ENCODE peak calls at places on chromosome 9, in eight cellular contexts. R is midbrain; B is foreskin fibroblast; H is EL; E is fibroblast of the conjunctiva; A is mucosa of descending colon; L is stimulated activated CD4-positive, alpha-beta T cell treated with anti-CD3 and anti-CD28 coated beads, Interleukin-2, amount 100 ng/mL, for 48 hours; J is frontal cortex. Z is an unnamed sample.
A peak's percentile ranks its signal among the peaks of the same experiment; 100 is the strongest.

GRCh38 chr9:129597355-129598088 is 23.4 kb downstream of the C9orf50 start:
- DNase-seq in R (no peak), B (peak; percentile 63), H (peak; percentile 53), E (no peak), A (peak; percentile 77), L (no peak), J (no peak), Z (no peak)

GRCh38 chr9:76713371-76713770 is 50.9 kb upstream of the PCA3 start:
- DNase-seq in R (no peak), B (no peak), H (no peak), E (no peak), A (no peak), L (no peak), J (no peak), Z (no peak)

GRCh38 chr9:2859776-2860379 is 16.0 kb upstream of the PUM3 start:
- DNase-seq in R (peak; percentile 78), B (peak; percentile 50), H (peak; percentile 68), E (no peak), A (peak; percentile 67), L (peak; percentile 60), J (no peak), Z (no peak)

GRCh38 chr9:137163101-137163661 is 6.7 kb downstream of the LRRC26 start:
- DNase-seq in R (no peak), B (no peak), H (peak; percentile 35), E (no peak), A (no peak), L (no peak), J (no peak), Z (no peak)

GRCh38 chr9:88593537-88594185 is 58.7 kb downstream of the NXNL2 start:
- DNase-seq in R (peak; percentile 35), B (peak; percentile 53), H (peak; percentile 68), E (peak; percentile 43), A (no peak), L (peak; percentile 47), J (no peak), Z (no peak)

GRCh38 chr9:14511452-14511851 is 181.8 kb downstream of the ZDHHC21 start:
- DNase-seq in R (no peak), B (no peak), H (no peak), E (no peak), A (no peak), L (no peak), J (no peak), Z (no peak)

GRCh38 chr9:124358617-124359016 is 56.6 kb downstream of the PSMB7 start:
- DNase-seq in R (no peak), B (no peak), H (no peak), E (no peak), A (no peak), L (no peak), J (no peak), Z (no peak)

GRCh38 chr9:127567119-127567897 is 44.8 kb upstream of the STXBP1 start:
- DNase-seq in R (no peak), B (peak; percentile 62), H (peak; percentile 64), E (no peak), A (peak; percentile 88), L (no peak), J (no peak), Z (no peak)

GRCh38 chr9:129487307-129487657 is 133.6 kb downstream of the C9orf50 start:
- DNase-seq in R (no peak), B (no peak), H (peak; percentile 25), E (no peak), A (no peak), L (no peak), J (no peak), Z (no peak)

Z was measured in esophagus squamous epithelium.